ENCODE peak calls at places on chromosomes 2 and 18, in eight cellular contexts. R is cardiac fibroblast, K is prostate gland, X is upper lobe of right lung, Y is bronchial epithelial cell, P is suprapubic skin, L is type B pancreatic cell, T is right lobe of liver. O is an unnamed sample.

GRCh38 chr2:240432820-240433801 is 2.4 kb upstream of the GPC1 start:
- DNase-seq in R (no peak), K (no peak), X (peak; percentile 65), Y (no peak), P (peak; percentile 73), L (peak; percentile 67), T (peak; percentile 40), O (no peak)

GRCh38 chr2:1886405-1886992 is 142.2 kb upstream of the PXDN start:
- DNase-seq in R (peak; percentile 71), K (peak; percentile 68), X (peak; percentile 78), Y (peak; percentile 47), P (no peak), L (no peak), T (peak; percentile 76), O (peak; percentile 74)

GRCh38 chr2:55901941-55902340 is 21.6 kb downstream of the EFEMP1 start:
- DNase-seq in R (no peak), K (no peak), X (no peak), Y (peak; percentile 44), P (no peak), L (no peak), T (no peak), O (no peak)

GRCh38 chr2:238458641-238459040 is 31.9 kb downstream of the ASB1 start:
- DNase-seq in R (peak; percentile 60), K (no peak), X (no peak), Y (no peak), P (no peak), L (no peak), T (no peak), O (no peak)

GRCh38 chr2:9618410-9618809 is 12.4 kb downstream of the YWHAQ start:
- DNase-seq in R (no peak), K (no peak), X (no peak), Y (no peak), P (no peak), L (no peak), T (no peak), O (no peak)

GRCh38 chr18:63844254-63844653 is 43.3 kb upstream of the SERPINB2 start:
- DNase-seq in R (peak; percentile 48), K (no peak), X (no peak), Y (peak; percentile 68), P (no peak), L (no peak), T (no peak), O (no peak)

GRCh38 chr18:52426041-52426440 is 86.0 kb downstream of the DCC start:
- DNase-seq in R (no peak), K (no peak), X (no peak), Y (no peak), P (no peak), L (no peak), T (no peak), O (no peak)

GRCh38 chr2:117232305-117232704 is 582.2 kb upstream of the DDX18 start:
- DNase-seq in R (no peak), K (no peak), X (no peak), Y (no peak), P (no peak), L (no peak), T (no peak), O (no peak)

GRCh38 chr2:224309216-224309615 is 92.7 kb downstream of the FAM124B start:
- DNase-seq in R (peak; percentile 2), K (no peak), X (no peak), Y (no peak), P (no peak), L (no peak), T (no peak), O (no peak)

GRCh38 chr2:157415632-157416101 is 28.2 kb downstream of the CYTIP start:
- DNase-seq in R (no peak), K (no peak), X (no peak), Y (no peak), P (no peak), L (no peak), T (no peak), O (no peak)

GRCh38 chr2:157414050-157414449 is 29.8 kb downstream of the CYTIP start:
- DNase-seq in R (no peak), K (no peak), X (no peak), Y (no peak), P (no peak), L (no peak), T (no peak), O (no peak)

GRCh38 chr2:157413342-157414035 is 30.4 kb downstream of the CYTIP start:
- DNase-seq in R (no peak), K (no peak), X (no peak), Y (no peak), P (no peak), L (no peak), T (no peak), O (no peak)

GRCh38 chr2:157411624-157412336 is 32.1 kb downstream of the CYTIP start:
- DNase-seq in R (no peak), K (no peak), X (no peak), Y (no peak), P (no peak), L (no peak), T (no peak), O (no peak)
- TF ChIP-seq CTCF in R (no peak), K (no peak), X (no peak), Y (no peak), P (no peak), L (no peak), T (no peak), O (no peak)

GRCh38 chr2:121046335-121046734 is 238.7 kb downstream of the TFCP2L1 start:
- DNase-seq in R (no peak), K (no peak), X (no peak), Y (no peak), P (no peak), L (no peak), T (no peak), O (no peak)

GRCh38 chr2:121043827-121044222 is 241.2 kb downstream of the TFCP2L1 start:
- DNase-seq in R (no peak), K (no peak), X (no peak), Y (no peak), P (no peak), L (no peak), T (no peak), O (no peak)

GRCh38 chr2:121045245-121045644 is 239.8 kb downstream of the TFCP2L1 start:
- DNase-seq in R (no peak), K (no peak), X (no peak), Y (no peak), P (no peak), L (no peak), T (no peak), O (no peak)

GRCh38 chr2:121043061-121043826 is 241.8 kb downstream of the TFCP2L1 start:
- DNase-seq in R (no peak), K (no peak), X (no peak), Y (no peak), P (no peak), L (no peak), T (no peak), O (no peak)

DNA sequence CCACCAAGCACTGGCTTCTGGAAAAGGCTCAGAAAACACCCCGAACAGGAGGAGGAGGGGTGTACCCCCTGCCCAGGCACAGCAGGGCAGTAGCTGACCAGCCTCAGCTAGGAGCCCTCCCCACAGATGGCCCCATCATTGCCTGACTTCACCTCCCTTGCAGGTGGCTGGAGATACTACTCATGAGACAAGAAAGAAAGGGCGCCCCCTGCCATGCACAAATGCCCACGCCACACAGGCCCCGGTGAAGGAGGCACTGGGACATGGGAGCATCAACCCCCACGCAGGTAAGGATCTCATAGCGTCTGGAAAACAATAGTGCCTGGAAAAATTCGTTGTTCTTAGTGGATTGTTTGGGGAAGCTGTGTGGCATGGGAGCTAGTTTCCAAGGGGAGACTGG is 240.6 kb downstream of the TFCP2L1 start:
- DNase-seq in R (no peak), K (no peak), X (no peak), Y (peak; percentile 3), P (no peak), L (no peak), T (no peak), O (no peak)
- TF ChIP-seq CTCF in R (peak; percentile 26), K (no peak), X (no peak), Y (peak; percentile 28), P (no peak), L (peak; percentile 7), T (no peak), O (no peak)

GRCh38 chr2:120595739-120596138 is 139.9 kb upstream of the GLI2 start:
- DNase-seq in R (no peak), K (no peak), X (peak; percentile 21), Y (no peak), P (no peak), L (no peak), T (no peak), O (no peak)
- TF ChIP-seq CTCF in R (no peak), K (no peak), X (no peak), Y (no peak), P (no peak), L (no peak), T (no peak), O (no peak)

DNA sequence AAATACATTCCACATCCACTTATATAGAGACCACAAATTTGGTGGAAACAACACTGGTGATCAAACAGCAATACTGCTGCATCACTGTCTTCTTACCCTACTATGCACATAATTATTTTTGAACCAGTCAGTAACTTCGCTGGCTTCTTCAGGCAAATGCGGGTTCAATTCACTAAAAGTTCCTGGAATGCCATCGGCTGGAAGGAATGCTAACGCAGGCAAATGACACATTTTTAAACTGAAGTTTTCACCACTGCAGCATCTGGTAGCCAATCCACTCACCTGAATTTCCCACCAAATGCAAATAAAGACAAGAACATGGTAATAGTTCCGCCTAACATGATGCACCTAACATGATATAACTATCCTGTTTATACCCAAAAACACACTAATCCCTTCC is 10.0 kb upstream of the HDHD2 start:
- DNase-seq in R (no peak), K (no peak), X (no peak), Y (no peak), P (no peak), L (no peak), T (no peak), O (no peak)
- TF ChIP-seq CTCF in R (no peak), K (no peak), X (no peak), Y (no peak), P (no peak), L (no peak), T (no peak), O (no peak)

DNA sequence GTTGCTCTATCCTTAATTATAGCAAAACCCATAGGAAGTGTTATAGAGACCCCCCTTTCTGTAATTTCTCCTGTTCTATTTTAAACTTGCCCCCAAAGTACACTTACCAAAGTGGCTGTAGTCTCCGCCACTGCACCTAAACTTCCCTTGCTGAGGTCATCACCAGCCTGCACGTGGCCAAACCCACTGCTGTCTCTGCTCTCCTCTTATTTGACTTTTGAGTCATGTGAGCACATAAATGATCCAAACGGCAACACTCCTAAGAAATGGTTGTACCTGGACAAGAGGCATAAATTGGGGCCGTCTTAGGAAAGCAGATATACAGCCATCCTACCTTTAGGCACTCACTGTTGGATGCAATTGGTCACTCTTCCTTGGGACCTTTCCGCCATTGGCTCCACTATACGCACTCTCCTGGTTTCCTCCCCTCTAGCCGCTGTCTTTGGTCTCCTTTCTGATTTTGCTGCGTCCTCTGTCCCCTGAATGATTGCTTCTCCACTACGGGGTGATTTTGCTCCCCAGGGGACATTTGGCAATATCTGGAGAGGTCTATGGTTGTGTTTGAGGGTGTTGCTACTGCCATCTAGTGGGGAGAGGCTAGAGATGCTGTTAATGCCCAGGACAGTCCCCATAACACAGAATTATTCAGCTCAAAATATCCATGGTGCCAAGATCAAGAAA is 19.2 kb upstream of the IL36G start:
- DNase-seq in R (peak; percentile 71), K (peak; percentile 16), X (no peak), Y (peak; percentile 63), P (no peak), L (no peak), T (no peak), O (peak; percentile 17)
- TF ChIP-seq CTCF in R (peak; percentile 94), K (peak; percentile 49), X (peak; percentile 82), Y (peak; percentile 83), P (peak; percentile 7), L (peak; percentile 91), T (peak; percentile 81), O (peak; percentile 85)